ENCODE peak calls at places on chromosome 16, in eight cellular contexts. J, X, N, Q, R, I, Z and C are unnamed samples.

GRCh38 chr16:4539716-4540284 is 1.2 kb upstream of the CDIP1 start:
- DNase-seq in J (no peak), X (no peak), N (no peak), Q (no peak), R (no peak), I (no peak), Z (no peak), C (no peak)

GRCh38 chr16:56995136-56995805 is 5.9 kb downstream of the NLRC5 start:
- DNase-seq in J (no peak), X (no peak), N (no peak), Q (no peak), R (no peak), I (no peak), Z (no peak), C (no peak)

GRCh38 chr16:4846503-4846900 is 586 bp downstream of the GLYR1 start:
- DNase-seq in J (no peak), X (peak; percentile 58), N (no peak), Q (peak; percentile 44), R (peak; percentile 42), I (no peak), Z (no peak), C (peak; percentile 68)

GRCh38 chr16:31276600-31276999 is 16.8 kb downstream of the ITGAM start:
- DNase-seq in J (no peak), X (no peak), N (no peak), Q (no peak), R (no peak), I (no peak), Z (no peak), C (no peak)

GRCh38 chr16:77784441-77785356 is 3.7 kb upstream of the VAT1L start:
- DNase-seq in J (no peak), X (peak; percentile 26), N (no peak), Q (no peak), R (peak; percentile 43), I (no peak), Z (no peak), C (no peak)

GRCh38 chr16:35398208-35398607 is 1938.8 kb downstream of the TP53TG3F start:
- DNase-seq in J (no peak), X (no peak), N (no peak), Q (no peak), R (no peak), I (no peak), Z (no peak), C (no peak)

GRCh38 chr16:56866955-56867830 is 2.2 kb downstream of the SLC12A3 start:
- DNase-seq in J (peak; percentile 51), X (peak; percentile 81), N (no peak), Q (peak; percentile 54), R (peak; percentile 69), I (no peak), Z (peak; percentile 39), C (peak; percentile 48)

GRCh38 chr16:53053967-53054669 is 673 bp upstream of the CHD9 start:
- DNase-seq in J (no peak), X (peak; percentile 54), N (no peak), Q (no peak), R (peak; percentile 50), I (no peak), Z (no peak), C (no peak)

GRCh38 chr16:12439443-12440232 is 364.0 kb downstream of the CPPED1 start:
- DNase-seq in J (no peak), X (no peak), N (no peak), Q (no peak), R (no peak), I (no peak), Z (no peak), C (no peak)

GRCh38 chr16:66871840-66872239 is 8.5 kb upstream of the PDP2 start:
- DNase-seq in J (no peak), X (no peak), N (no peak), Q (no peak), R (no peak), I (no peak), Z (no peak), C (no peak)

GRCh38 chr16:46673320-46674013 is 15.5 kb downstream of the VPS35 start:
- DNase-seq in J (no peak), X (peak; percentile 56), N (no peak), Q (peak; percentile 53), R (peak; percentile 75), I (no peak), Z (no peak), C (peak; percentile 64)

GRCh38 chr16:14285542-14286380 is 214.6 kb downstream of the MRTFB start:
- DNase-seq in J (peak; percentile 92), X (peak; percentile 95), N (no peak), Q (peak; percentile 97), R (peak; percentile 96), I (peak; percentile 66), Z (peak; percentile 89), C (peak; percentile 81)

GRCh38 chr16:14286381-14287230 is 215.5 kb downstream of the MRTFB start:
- DNase-seq in J (no peak), X (peak; percentile 59), N (no peak), Q (no peak), R (no peak), I (no peak), Z (no peak), C (no peak)

GRCh38 chr16:14284930-14285541 is 213.9 kb downstream of the MRTFB start:
- DNase-seq in J (peak; percentile 31), X (no peak), N (no peak), Q (peak; percentile 55), R (no peak), I (no peak), Z (no peak), C (peak; percentile 59)

GRCh38 chr16:14291941-14292825 is 221.1 kb downstream of the MRTFB start:
- DNase-seq in J (no peak), X (no peak), N (no peak), Q (no peak), R (no peak), I (no peak), Z (no peak), C (no peak)

DNA sequence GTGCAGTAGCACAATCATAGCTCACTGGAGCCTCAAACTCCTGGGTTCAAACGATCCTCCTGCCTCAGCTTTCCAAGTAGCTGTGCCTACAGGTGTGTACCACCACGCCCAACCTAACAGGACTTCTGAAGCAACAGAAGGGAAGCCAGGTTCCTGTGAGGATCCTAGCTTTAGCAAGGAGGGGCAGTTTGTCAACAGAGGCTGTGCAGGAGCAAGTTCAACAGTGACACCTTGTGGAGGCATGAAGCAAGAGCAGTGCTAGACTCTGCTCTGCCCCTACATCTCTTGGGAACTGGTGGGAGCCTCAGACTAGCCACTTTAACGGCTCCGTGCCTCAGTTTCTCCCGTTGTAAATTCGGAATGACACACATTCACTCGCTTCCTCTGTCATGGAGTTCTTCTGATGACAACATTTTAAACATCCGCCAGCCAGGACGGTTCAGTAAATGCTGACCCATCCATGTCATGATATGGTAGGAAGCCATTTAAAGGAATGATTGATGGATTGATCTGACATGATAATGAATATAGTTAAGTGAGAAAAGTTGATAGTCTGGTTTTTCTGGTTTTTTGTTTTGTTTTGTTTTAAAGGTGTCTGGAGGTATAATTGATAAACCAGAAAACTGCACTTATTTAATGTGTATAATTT is 218.7 kb downstream of the MRTFB start:
- DNase-seq in J (no peak), X (no peak), N (no peak), Q (no peak), R (peak; percentile 54), I (no peak), Z (no peak), C (peak; percentile 20)
- TF ChIP-seq CTCF in J (peak; percentile 23), X (peak; percentile 11), N (peak; percentile 49), Q (peak; percentile 66), R (peak; percentile 57), I (peak; percentile 67), Z (peak; percentile 51), C (peak; percentile 57)

GRCh38 chr16:72664480-72665408 is 383.2 kb downstream of the ZFHX3 start:
- DNase-seq in J (peak; percentile 98), X (peak; percentile 96), N (peak; percentile 95), Q (peak; percentile 89), R (peak; percentile 93), I (peak; percentile 92), Z (peak; percentile 99), C (peak; percentile 98)
- TF ChIP-seq CTCF in J (no peak), X (no peak), N (no peak), Q (no peak), R (peak; percentile 22), I (peak; percentile 9), Z (no peak), C (no peak)

GRCh38 chr16:55700961-55701360 is 45.2 kb downstream of the SLC6A2 start:
- DNase-seq in J (no peak), X (no peak), N (no peak), Q (no peak), R (no peak), I (no peak), Z (no peak), C (peak; percentile 41)

GRCh38 chr16:55699616-55700015 is 43.8 kb downstream of the SLC6A2 start:
- DNase-seq in J (no peak), X (no peak), N (no peak), Q (no peak), R (no peak), I (no peak), Z (no peak), C (no peak)

GRCh38 chr16:55697867-55698266 is 42.1 kb downstream of the SLC6A2 start:
- DNase-seq in J (no peak), X (no peak), N (no peak), Q (no peak), R (no peak), I (no peak), Z (no peak), C (no peak)

GRCh38 chr16:55700067-55700466 is 44.3 kb downstream of the SLC6A2 start:
- DNase-seq in J (no peak), X (no peak), N (no peak), Q (no peak), R (no peak), I (no peak), Z (no peak), C (no peak)

DNA sequence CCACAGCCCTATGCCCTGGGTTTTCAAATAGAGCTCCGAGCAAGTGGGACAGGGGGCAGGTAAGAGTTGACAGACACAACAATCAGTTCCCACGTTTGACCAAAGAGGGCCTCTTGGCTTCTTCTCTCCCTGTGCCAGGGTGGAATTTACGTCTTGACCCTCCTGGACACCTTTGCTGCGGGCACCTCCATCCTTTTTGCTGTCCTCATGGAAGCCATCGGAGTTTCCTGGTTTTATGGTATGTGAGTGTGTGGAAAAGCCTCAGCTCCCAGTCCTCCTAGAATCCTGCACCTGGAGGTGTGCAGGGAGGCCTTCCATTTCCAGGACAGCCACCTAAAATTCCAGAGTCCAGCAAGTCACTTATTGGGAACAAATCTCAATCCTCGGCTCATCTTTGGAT is 42.5 kb downstream of the SLC6A2 start:
- DNase-seq in J (no peak), X (no peak), N (no peak), Q (no peak), R (no peak), I (no peak), Z (no peak), C (no peak)
- TF ChIP-seq CTCF in J (no peak), X (no peak), N (no peak), Q (no peak), R (no peak), I (no peak), Z (no peak), C (no peak)

DNA sequence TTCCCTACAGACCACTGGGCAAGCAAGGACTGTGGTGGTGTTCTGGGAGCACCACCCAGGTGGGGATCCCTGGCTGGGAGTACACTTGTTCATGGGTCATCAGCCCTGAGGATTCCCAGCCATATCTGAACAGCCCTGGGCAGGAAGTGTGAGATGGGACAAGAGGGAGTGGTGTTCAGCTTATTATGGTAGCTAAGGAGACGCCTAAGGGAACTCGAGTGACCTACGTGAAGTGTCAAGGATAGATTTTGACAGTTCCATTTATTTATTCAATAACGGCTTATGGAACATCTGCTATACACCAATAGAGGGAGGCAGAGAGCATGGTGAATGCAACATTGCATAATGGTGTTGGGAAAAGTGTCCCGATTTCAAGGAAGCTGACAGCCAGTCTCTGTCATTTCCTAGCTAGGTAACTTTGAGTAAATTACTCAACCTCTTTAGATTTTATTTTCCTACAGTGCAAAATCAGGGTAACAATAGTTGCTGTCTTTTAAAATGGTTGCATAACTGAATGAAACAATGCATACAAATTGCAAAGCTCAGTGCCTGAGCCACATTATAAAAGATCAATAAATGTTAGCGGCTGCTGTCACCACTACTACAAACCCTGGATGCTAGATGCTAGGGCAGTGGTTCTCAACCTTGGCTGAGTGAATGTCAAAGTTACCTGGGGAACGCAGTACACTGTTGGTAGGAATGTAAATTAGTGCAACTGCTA is 534.1 kb downstream of the GRIN2A start:
- DNase-seq in J (no peak), X (peak; percentile 24), N (no peak), Q (peak; percentile 15), R (peak; percentile 33), I (no peak), Z (no peak), C (peak; percentile 32)
- TF ChIP-seq CTCF in J (peak; percentile 74), X (peak; percentile 60), N (peak; percentile 80), Q (peak; percentile 72), R (peak; percentile 45), I (peak; percentile 66), Z (peak; percentile 33), C (peak; percentile 61)